ENCODE peak calls at places on chromosomes 2 and 18, in eight cellular contexts. H, Z, W, D, V, F, U and C are unnamed samples. For H3K9me3, the result is how much of the 10 kb centered on the place peaks cover.

GRCh38 chr2:175253871-175254270 is 72.4 kb upstream of the ATP5MC3 start:
- DNase-seq in H (no peak), Z (no peak), W (no peak), D (no peak), V (no peak), F (no peak), U (no peak), C (no peak)

GRCh38 chr2:67895171-67895941 is 167.4 kb downstream of the C1D start:
- DNase-seq in H (no peak), Z (no peak), W (no peak), D (no peak), V (no peak), F (no peak), U (no peak), C (no peak)

GRCh38 chr18:23711421-23711820 is 22.2 kb downstream of the LAMA3 start:
- DNase-seq in H (no peak), Z (peak), W (no peak), D (no peak), V (no peak), F (no peak), U (no peak), C (no peak)

GRCh38 chr2:182868423-182868822 is 2.0 kb upstream of the FRZB start:
- DNase-seq in H (no peak), Z (no peak), W (no peak), D (no peak), V (no peak), F (no peak), U (no peak), C (no peak)

GRCh38 chr2:28292491-28292890 is 100.2 kb upstream of the FOSL2 start:
- DNase-seq in H (no peak), Z (no peak), W (no peak), D (no peak), V (no peak), F (no peak), U (no peak), C (no peak)

GRCh38 chr2:98875081-98875728 is 60.8 kb downstream of the CRACDL start:
- DNase-seq in H (peak), Z (no peak), W (no peak), D (no peak), V (no peak), F (no peak), U (no peak), C (no peak)

GRCh38 chr2:10798783-10799182 is 13.8 kb downstream of the PDIA6 start:
- DNase-seq in H (no peak), Z (no peak), W (peak), D (no peak), V (no peak), F (peak), U (no peak), C (no peak)

GRCh38 chr18:12657048-12657848 is 659 bp downstream of the SPIRE1 start:
- DNase-seq in H (peak), Z (no peak), W (peak), D (peak), V (peak), F (peak), U (peak), C (no peak)

GRCh38 chr2:147538848-147539247 is 306.0 kb upstream of the ACVR2A start:
- DNase-seq in H (no peak), Z (no peak), W (no peak), D (no peak), V (no peak), F (no peak), U (no peak), C (no peak)

GRCh38 chr2:210586381-210586780 is 30.0 kb downstream of the CPS1 start:
- DNase-seq in H (no peak), Z (no peak), W (no peak), D (no peak), V (no peak), F (no peak), U (no peak), C (no peak)

GRCh38 chr18:68448736-68449135 is 266.2 kb downstream of the TMX3 start:
- DNase-seq in H (no peak), Z (no peak), W (no peak), D (no peak), V (no peak), F (no peak), U (no peak), C (no peak)

GRCh38 chr18:74249181-74249968 is 42.4 kb downstream of the CYB5A start:
- DNase-seq in H (no peak), Z (no peak), W (no peak), D (peak), V (no peak), F (no peak), U (no peak), C (no peak)

GRCh38 chr2:667332-668000 is 9.7 kb downstream of the TMEM18 start:
- DNase-seq in H (no peak), Z (peak), W (no peak), D (no peak), V (no peak), F (peak), U (no peak), C (no peak)

GRCh38 chr2:176157499-176158305 is 595 bp downstream of the HOXD3 start:
- DNase-seq in H (no peak), Z (peak), W (peak), D (no peak), V (no peak), F (no peak), U (no peak), C (no peak)

GRCh38 chr2:164761737-164762460 is 79.7 kb downstream of the COBLL1 start:
- DNase-seq in H (no peak), Z (no peak), W (no peak), D (no peak), V (no peak), F (no peak), U (no peak), C (no peak)

GRCh38 chr2:210287301-210287700 is 27.7 kb downstream of the MYL1 start:
- DNase-seq in H (no peak), Z (no peak), W (peak), D (no peak), V (no peak), F (no peak), U (no peak), C (no peak)

GRCh38 chr2:229673676-229674075 is 40.7 kb downstream of the DNER start:
- DNase-seq in H (no peak), Z (no peak), W (no peak), D (no peak), V (no peak), F (no peak), U (no peak), C (no peak)

GRCh38 chr2:186575302-186575701 is 14.6 kb upstream of the ITGAV start:
- DNase-seq in H (no peak), Z (peak), W (no peak), D (peak), V (no peak), F (peak), U (peak), C (no peak)

GRCh38 chr2:127392828-127393578 is 5.2 kb upstream of the MAP3K2 start:
- DNase-seq in H (no peak), Z (no peak), W (no peak), D (no peak), V (no peak), F (no peak), U (no peak), C (no peak)

GRCh38 chr2:69514406-69514805 is 77.2 kb upstream of the NFU1 start:
- DNase-seq in H (peak), Z (no peak), W (peak), D (peak), V (no peak), F (no peak), U (peak), C (no peak)

GRCh38 chr2:5560981-5561380 is 131.2 kb upstream of the SOX11 start:
- DNase-seq in H (no peak), Z (no peak), W (no peak), D (no peak), V (no peak), F (no peak), U (peak), C (no peak)

GRCh38 chr18:55592572-55592971 is 4.6 kb upstream of the TCF4 start:
- DNase-seq in H (no peak), Z (no peak), W (no peak), D (no peak), V (no peak), F (peak), U (no peak), C (no peak)

GRCh38 chr18:32771871-32772499 is 838 bp downstream of the KLHL14 start:
- DNase-seq in H (no peak), Z (no peak), W (peak), D (no peak), V (no peak), F (no peak), U (peak), C (no peak)

GRCh38 chr2:65331361-65331760 is 101.0 kb downstream of the SPRED2 start:
- DNase-seq in H (no peak), Z (no peak), W (peak), D (no peak), V (no peak), F (no peak), U (no peak), C (no peak)

GRCh38 chr2:233209978-233210680 is 41.3 kb upstream of the ATG16L1 start:
- DNase-seq in H (no peak), Z (no peak), W (no peak), D (no peak), V (no peak), F (no peak), U (no peak), C (no peak)

GRCh38 chr2:235591921-235592320 is 98.1 kb downstream of the AGAP1 start:
- DNase-seq in H (no peak), Z (no peak), W (no peak), D (no peak), V (no peak), F (no peak), U (no peak), C (no peak)

GRCh38 chr2:148930046-148930775 is 55.2 kb downstream of the KIF5C start:
- DNase-seq in H (no peak), Z (no peak), W (peak), D (no peak), V (no peak), F (no peak), U (no peak), C (no peak)

GRCh38 chr2:83142934-83143333 is 1316.1 kb downstream of the SUCLG1 start:
- DNase-seq in H (no peak), Z (no peak), W (no peak), D (no peak), V (no peak), F (no peak), U (no peak), C (no peak)

GRCh38 chr2:83143946-83144345 is 1315.1 kb downstream of the SUCLG1 start:
- DNase-seq in H (no peak), Z (no peak), W (no peak), D (no peak), V (no peak), F (no peak), U (no peak), C (no peak)
- H3K9me3 ChIP-seq in H (under half), Z (under half), W (under half), D (under half), V (under half), F (under half), U (under half), C (under half)

GRCh38 chr2:240245184-240245583 is 104.7 kb upstream of the OTOS start:
- DNase-seq in H (no peak), Z (no peak), W (no peak), D (no peak), V (no peak), F (no peak), U (no peak), C (no peak)
- H3K4me3 ChIP-seq in H (no peak), Z (no peak), W (no peak), D (no peak), V (no peak), F (no peak), U (no peak), C (no peak)

GRCh38 chr2:134359367-134360081 is 105.7 kb downstream of the MGAT5 start:
- DNase-seq in H (peak), Z (peak), W (no peak), D (peak), V (peak), F (no peak), U (no peak), C (no peak)

GRCh38 chr2:134362751-134363150 is 108.9 kb downstream of the MGAT5 start:
- DNase-seq in H (no peak), Z (no peak), W (no peak), D (no peak), V (no peak), F (no peak), U (no peak), C (no peak)

GRCh38 chr2:134360750-134361487 is 107.0 kb downstream of the MGAT5 start:
- DNase-seq in H (no peak), Z (no peak), W (no peak), D (no peak), V (no peak), F (no peak), U (peak), C (no peak)

GRCh38 chr2:134361648-134362047 is 107.8 kb downstream of the MGAT5 start:
- DNase-seq in H (no peak), Z (peak), W (no peak), D (no peak), V (no peak), F (no peak), U (no peak), C (no peak)

GRCh38 chr2:134362152-134362653 is 108.3 kb downstream of the MGAT5 start:
- DNase-seq in H (no peak), Z (no peak), W (no peak), D (no peak), V (no peak), F (no peak), U (no peak), C (no peak)
- H3K27ac ChIP-seq in H (no peak), Z (no peak), W (no peak), D (no peak), V (no peak), F (no peak), U (no peak), C (no peak)

DNA sequence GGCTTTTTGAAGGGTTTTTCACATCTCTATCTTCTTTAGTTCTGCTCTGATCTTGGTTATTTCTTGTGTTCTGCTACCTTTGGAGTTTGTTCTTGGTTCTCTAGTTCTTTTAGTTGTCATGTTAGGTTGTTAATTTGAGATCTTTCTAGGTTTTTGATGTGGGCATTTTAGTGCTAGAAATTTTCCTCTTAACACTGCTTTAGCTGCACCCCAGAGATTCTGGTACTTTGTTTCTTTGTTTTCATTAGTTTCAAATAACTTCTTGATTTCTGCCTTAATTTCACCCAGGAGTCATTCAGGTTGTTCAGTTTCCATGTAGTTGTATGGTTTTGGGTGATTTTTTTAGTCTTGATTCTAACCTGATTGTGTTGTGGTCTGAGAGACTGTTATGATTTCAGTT is 34.7 kb downstream of the AGPS start:
- DNase-seq in H (no peak), Z (no peak), W (no peak), D (no peak), V (no peak), F (no peak), U (no peak), C (no peak)
- H3K9me3 ChIP-seq in H (under half), Z (under half), W (under half), D (under half), V (under half), F (under half), U (under half), C (under half)

GRCh38 chr2:46980786-46981583 is 65.4 kb upstream of the MCFD2 start:
- DNase-seq in H (no peak), Z (no peak), W (no peak), D (no peak), V (no peak), F (peak), U (no peak), C (no peak)
- H3K4me3 ChIP-seq in H (no peak), Z (no peak), W (no peak), D (no peak), V (no peak), F (no peak), U (no peak), C (no peak)

DNA sequence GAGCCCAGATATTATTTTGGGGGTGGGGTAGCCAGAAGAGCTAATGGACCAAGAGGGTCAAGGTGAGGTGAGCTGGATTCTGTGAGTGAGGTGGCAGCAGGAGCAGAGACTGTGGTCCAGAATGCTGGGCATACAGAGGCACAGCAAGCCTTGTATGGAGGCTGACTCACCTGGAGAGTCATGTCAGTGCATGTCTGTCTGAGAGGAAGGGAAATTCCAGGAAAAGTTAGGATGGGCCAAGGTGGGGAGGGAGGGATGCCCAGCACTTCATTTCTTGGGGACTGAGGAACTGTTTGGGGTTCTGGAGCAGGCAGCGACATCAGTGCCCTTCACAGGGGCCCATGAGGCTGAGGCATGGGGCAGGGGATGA is 21.1 kb downstream of the PER2 start:
- DNase-seq in H (no peak), Z (no peak), W (no peak), D (no peak), V (no peak), F (no peak), U (peak), C (no peak)
- H3K27ac ChIP-seq in H (no peak), Z (no peak), W (no peak), D (no peak), V (no peak), F (no peak), U (no peak), C (no peak)